ENCODE peak calls at places on chromosomes 4 and X, in nine cellular contexts. One of them, this sample, is unnamed.

GRCh38 chr4:118282692-118283091 is 70.1 kb downstream of the PRSS12 start:
- DNase-seq in heart right ventricle: no peak
- DNase-seq in left lung: no peak
- DNase-seq in stomach: no peak
- DNase-seq in suprapubic skin: no peak
- DNase-seq in CD8-positive, alpha-beta T cell: no peak
- DNase-seq in neural progenitor cell: no peak
- DNase-seq in hepatocyte: no peak
- DNase-seq in tibial artery: no peak
- DNase-seq in this sample: no peak

GRCh38 chr4:38671594-38671943 is 7.6 kb downstream of the KLF3 start:
- DNase-seq in suprapubic skin: no peak
- DNase-seq in neural progenitor cell: no peak
- DNase-seq in tibial artery: no peak
- DNase-seq in heart right ventricle: no peak
- DNase-seq in CD8-positive, alpha-beta T cell: no peak
- DNase-seq in hepatocyte: no peak
- DNase-seq in stomach: no peak
- DNase-seq in left lung: no peak
- DNase-seq in this sample: no peak

GRCh38 chr4:57158221-57158620 is 48.0 kb upstream of the IGFBP7 start:
- DNase-seq in CD8-positive, alpha-beta T cell: no peak
- DNase-seq in heart right ventricle: no peak
- DNase-seq in tibial artery: no peak
- DNase-seq in hepatocyte: no peak
- DNase-seq in stomach: no peak
- DNase-seq in neural progenitor cell: no peak
- DNase-seq in left lung: no peak
- DNase-seq in suprapubic skin: no peak
- DNase-seq in this sample: no peak

GRCh38 chrX:152958047-152958446 is 35.9 kb downstream of the PNMA5 start:
- DNase-seq in CD8-positive, alpha-beta T cell: no peak
- DNase-seq in stomach: no peak
- DNase-seq in suprapubic skin: no peak
- DNase-seq in tibial artery: no peak
- DNase-seq in hepatocyte: no peak
- DNase-seq in neural progenitor cell: no peak
- DNase-seq in heart right ventricle: no peak
- DNase-seq in left lung: no peak
- DNase-seq in this sample: peak; percentile 2

GRCh38 chr4:14399919-14400706 is 602.2 kb upstream of the CPEB2 start:
- DNase-seq in left lung: no peak
- DNase-seq in tibial artery: no peak
- DNase-seq in suprapubic skin: no peak
- DNase-seq in stomach: no peak
- DNase-seq in heart right ventricle: no peak
- DNase-seq in hepatocyte: no peak
- DNase-seq in neural progenitor cell: no peak
- DNase-seq in CD8-positive, alpha-beta T cell: no peak
- DNase-seq in this sample: no peak

GRCh38 chr4:152342293-152342692 is 193.6 kb downstream of the FBXW7 start:
- DNase-seq in stomach: no peak
- DNase-seq in suprapubic skin: no peak
- DNase-seq in left lung: no peak
- DNase-seq in hepatocyte: no peak
- DNase-seq in tibial artery: no peak
- DNase-seq in CD8-positive, alpha-beta T cell: no peak
- DNase-seq in neural progenitor cell: no peak
- DNase-seq in heart right ventricle: no peak
- DNase-seq in this sample: no peak

GRCh38 chr4:77819409-77819835 is 254 bp upstream of the CNOT6L start:
- DNase-seq in suprapubic skin: no peak
- DNase-seq in neural progenitor cell: no peak
- DNase-seq in left lung: no peak
- DNase-seq in CD8-positive, alpha-beta T cell: no peak
- DNase-seq in tibial artery: peak; percentile 68
- DNase-seq in hepatocyte: peak; percentile 81
- DNase-seq in heart right ventricle: peak; percentile 80
- DNase-seq in stomach: no peak
- DNase-seq in this sample: no peak

GRCh38 chr4:2843909-2844584 is 403 bp downstream of the ADD1 start:
- DNase-seq in neural progenitor cell: peak; percentile 83
- DNase-seq in heart right ventricle: peak; percentile 63
- DNase-seq in CD8-positive, alpha-beta T cell: no peak
- DNase-seq in left lung: no peak
- DNase-seq in stomach: peak; percentile 55
- DNase-seq in hepatocyte: peak; percentile 8
- DNase-seq in tibial artery: peak; percentile 80
- DNase-seq in suprapubic skin: no peak
- DNase-seq in this sample: no peak

GRCh38 chr4:40458109-40458508 is 123.0 kb downstream of the CHRNA9 start:
- DNase-seq in left lung: no peak
- DNase-seq in hepatocyte: no peak
- DNase-seq in suprapubic skin: no peak
- DNase-seq in CD8-positive, alpha-beta T cell: no peak
- DNase-seq in heart right ventricle: no peak
- DNase-seq in neural progenitor cell: no peak
- DNase-seq in stomach: no peak
- DNase-seq in tibial artery: no peak
- DNase-seq in this sample: no peak

GRCh38 chr4:112038861-112039260 is 106.4 kb upstream of the FAM241A start:
- DNase-seq in neural progenitor cell: no peak
- DNase-seq in hepatocyte: no peak
- DNase-seq in heart right ventricle: no peak
- DNase-seq in tibial artery: no peak
- DNase-seq in suprapubic skin: no peak
- DNase-seq in left lung: no peak
- DNase-seq in stomach: no peak
- DNase-seq in CD8-positive, alpha-beta T cell: no peak
- DNase-seq in this sample: no peak

GRCh38 chr4:82744284-82744963 is 54.2 kb downstream of the SCD5 start:
- DNase-seq in neural progenitor cell: no peak
- DNase-seq in left lung: peak; percentile 61
- DNase-seq in heart right ventricle: no peak
- DNase-seq in hepatocyte: peak; percentile 49
- DNase-seq in suprapubic skin: no peak
- DNase-seq in stomach: peak; percentile 82
- DNase-seq in CD8-positive, alpha-beta T cell: no peak
- DNase-seq in tibial artery: no peak
- DNase-seq in this sample: no peak

GRCh38 chr4:140012688-140013087 is 141.3 kb downstream of the MAML3 start:
- DNase-seq in CD8-positive, alpha-beta T cell: peak; percentile 59
- DNase-seq in stomach: peak; percentile 80
- DNase-seq in hepatocyte: peak; percentile 80
- DNase-seq in left lung: peak; percentile 55
- DNase-seq in suprapubic skin: no peak
- DNase-seq in neural progenitor cell: peak; percentile 68
- DNase-seq in tibial artery: no peak
- DNase-seq in heart right ventricle: peak; percentile 19
- DNase-seq in this sample: peak; percentile 64

GRCh38 chr4:76990288-76991080 is 40.9 kb downstream of the SEPTIN11 start:
- DNase-seq in hepatocyte: no peak
- DNase-seq in stomach: no peak
- DNase-seq in neural progenitor cell: no peak
- DNase-seq in CD8-positive, alpha-beta T cell: no peak
- DNase-seq in heart right ventricle: no peak
- DNase-seq in suprapubic skin: no peak
- DNase-seq in tibial artery: no peak
- DNase-seq in left lung: no peak
- DNase-seq in this sample: peak; percentile 56

GRCh38 chr4:123997116-123997515 is 600.5 kb downstream of the SPRY1 start:
- DNase-seq in tibial artery: no peak
- DNase-seq in stomach: no peak
- DNase-seq in left lung: no peak
- DNase-seq in suprapubic skin: no peak
- DNase-seq in heart right ventricle: no peak
- DNase-seq in hepatocyte: no peak
- DNase-seq in neural progenitor cell: peak; percentile 82
- DNase-seq in CD8-positive, alpha-beta T cell: no peak
- DNase-seq in this sample: no peak

GRCh38 chr4:153722036-153722435 is 37.8 kb downstream of the RNF175 start:
- DNase-seq in CD8-positive, alpha-beta T cell: no peak
- DNase-seq in neural progenitor cell: no peak
- DNase-seq in heart right ventricle: no peak
- DNase-seq in suprapubic skin: no peak
- DNase-seq in tibial artery: no peak
- DNase-seq in stomach: no peak
- DNase-seq in left lung: no peak
- DNase-seq in hepatocyte: no peak
- DNase-seq in this sample: no peak

GRCh38 chrX:29662101-29662500 is 553.3 kb upstream of the MAGEB2 start:
- DNase-seq in left lung: no peak
- DNase-seq in neural progenitor cell: no peak
- DNase-seq in CD8-positive, alpha-beta T cell: no peak
- DNase-seq in hepatocyte: peak; percentile 8
- DNase-seq in suprapubic skin: no peak
- DNase-seq in tibial artery: no peak
- DNase-seq in heart right ventricle: no peak
- DNase-seq in stomach: no peak
- DNase-seq in this sample: peak; percentile 51

GRCh38 chr4:107743532-107743931 is 23.5 kb upstream of the PAPSS1 start:
- DNase-seq in suprapubic skin: no peak
- DNase-seq in CD8-positive, alpha-beta T cell: no peak
- DNase-seq in stomach: no peak
- DNase-seq in heart right ventricle: no peak
- DNase-seq in tibial artery: no peak
- DNase-seq in left lung: no peak
- DNase-seq in hepatocyte: no peak
- DNase-seq in neural progenitor cell: no peak
- DNase-seq in this sample: no peak

GRCh38 chr4:118983293-118983692 is 94.6 kb downstream of the SYNPO2 start:
- DNase-seq in heart right ventricle: no peak
- DNase-seq in left lung: no peak
- DNase-seq in tibial artery: no peak
- DNase-seq in suprapubic skin: no peak
- DNase-seq in CD8-positive, alpha-beta T cell: no peak
- DNase-seq in hepatocyte: no peak
- DNase-seq in neural progenitor cell: no peak
- DNase-seq in stomach: no peak
- DNase-seq in this sample: no peak

GRCh38 chr4:70734971-70735370 is 13.2 kb downstream of the RUFY3 start:
- DNase-seq in CD8-positive, alpha-beta T cell: no peak
- DNase-seq in suprapubic skin: no peak
- DNase-seq in tibial artery: no peak
- DNase-seq in heart right ventricle: no peak
- DNase-seq in neural progenitor cell: no peak
- DNase-seq in left lung: no peak
- DNase-seq in hepatocyte: no peak
- DNase-seq in stomach: no peak
- DNase-seq in this sample: no peak

GRCh38 chr4:2256156-2256731 is 5.7 kb downstream of the MXD4 start:
- DNase-seq in heart right ventricle: peak; percentile 70
- DNase-seq in hepatocyte: no peak
- DNase-seq in suprapubic skin: peak; percentile 70
- DNase-seq in stomach: peak; percentile 67
- DNase-seq in neural progenitor cell: no peak
- DNase-seq in tibial artery: peak; percentile 85
- DNase-seq in left lung: no peak
- DNase-seq in CD8-positive, alpha-beta T cell: peak; percentile 9
- DNase-seq in this sample: peak; percentile 26

GRCh38 chrX:18873189-18873791 is 110.6 kb downstream of the PHKA2 start:
- DNase-seq in CD8-positive, alpha-beta T cell: no peak
- DNase-seq in tibial artery: peak; percentile 78
- DNase-seq in hepatocyte: no peak
- DNase-seq in suprapubic skin: no peak
- DNase-seq in neural progenitor cell: no peak
- DNase-seq in stomach: no peak
- DNase-seq in left lung: no peak
- DNase-seq in heart right ventricle: peak; percentile 40
- DNase-seq in this sample: peak; percentile 63

DNA sequence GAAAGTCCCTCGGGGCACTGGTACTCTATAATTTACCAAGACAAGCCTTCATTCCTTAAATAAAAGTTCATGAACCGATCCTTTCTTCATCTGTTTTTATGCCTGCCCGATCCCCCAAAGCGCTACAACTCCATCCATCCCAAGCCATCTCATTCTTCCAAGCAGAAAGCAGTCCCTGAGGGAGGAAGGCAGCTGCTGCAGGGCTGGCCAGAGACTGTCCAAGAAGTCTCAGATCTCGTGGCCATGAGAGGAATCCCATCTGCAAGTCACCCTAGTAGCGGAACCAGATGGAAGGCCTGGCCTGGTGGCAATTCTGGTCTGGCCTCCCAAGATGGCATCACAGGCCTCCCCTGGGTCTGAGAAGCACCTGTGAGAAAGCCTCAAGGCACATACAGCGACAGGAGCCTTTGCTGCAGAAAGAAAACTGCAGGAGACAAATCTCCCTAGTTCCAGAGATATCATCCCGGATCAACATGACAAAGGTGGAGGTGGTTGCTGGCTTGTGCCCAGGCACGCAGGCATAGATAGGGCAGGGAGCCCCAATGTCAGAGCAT is 93.7 kb downstream of the BCOR start:
- DNase-seq in neural progenitor cell: no peak
- DNase-seq in suprapubic skin: no peak
- DNase-seq in stomach: no peak
- DNase-seq in heart right ventricle: no peak
- DNase-seq in hepatocyte: no peak
- DNase-seq in left lung: no peak
- DNase-seq in CD8-positive, alpha-beta T cell: no peak
- DNase-seq in tibial artery: no peak
- DNase-seq in this sample: no peak
- H3K27ac ChIP-seq in neural progenitor cell: no peak overlapping the region
- H3K27ac ChIP-seq in suprapubic skin: no peak overlapping the region
- H3K27ac ChIP-seq in stomach: no peak overlapping the region
- H3K27ac ChIP-seq in heart right ventricle: no peak overlapping the region
- H3K27ac ChIP-seq in hepatocyte: no peak overlapping the region
- H3K27ac ChIP-seq in left lung: no peak overlapping the region
- H3K27ac ChIP-seq in CD8-positive, alpha-beta T cell: no peak overlapping the region
- H3K27ac ChIP-seq in tibial artery: no peak overlapping the region
- H3K27ac ChIP-seq in this sample: no peak overlapping the region

GRCh38 chrX:50165727-50166126 is 35.1 kb downstream of the AKAP4 start:
- DNase-seq in neural progenitor cell: no peak
- DNase-seq in suprapubic skin: no peak
- DNase-seq in CD8-positive, alpha-beta T cell: no peak
- DNase-seq in heart right ventricle: no peak
- DNase-seq in tibial artery: no peak
- DNase-seq in left lung: no peak
- DNase-seq in hepatocyte: no peak
- DNase-seq in stomach: no peak
- DNase-seq in this sample: no peak
- H3K27me3 ChIP-seq in neural progenitor cell: no peaks in the 10 kb centered on the region
- H3K27me3 ChIP-seq in suprapubic skin: no peaks in the 10 kb centered on the region
- H3K27me3 ChIP-seq in CD8-positive, alpha-beta T cell: no peaks in the 10 kb centered on the region
- H3K27me3 ChIP-seq in heart right ventricle: no peaks in the 10 kb centered on the region
- H3K27me3 ChIP-seq in tibial artery: no peaks in the 10 kb centered on the region
- H3K27me3 ChIP-seq in left lung: no peaks in the 10 kb centered on the region
- H3K27me3 ChIP-seq in hepatocyte: no peaks in the 10 kb centered on the region
- H3K27me3 ChIP-seq in stomach: no peaks in the 10 kb centered on the region
- H3K27me3 ChIP-seq in this sample: no peaks in the 10 kb centered on the region

GRCh38 chr4:87622303-87622702 is 14.0 kb downstream of the DSPP start:
- DNase-seq in stomach: no peak
- DNase-seq in neural progenitor cell: peak; percentile 37
- DNase-seq in CD8-positive, alpha-beta T cell: no peak
- DNase-seq in tibial artery: no peak
- DNase-seq in left lung: no peak
- DNase-seq in suprapubic skin: no peak
- DNase-seq in heart right ventricle: no peak
- DNase-seq in hepatocyte: no peak
- DNase-seq in this sample: no peak
- H3K27ac ChIP-seq in stomach: no peak overlapping the region
- H3K27ac ChIP-seq in neural progenitor cell: no peak overlapping the region
- H3K27ac ChIP-seq in CD8-positive, alpha-beta T cell: no peak overlapping the region
- H3K27ac ChIP-seq in tibial artery: peak overlapping the region; percentile 83
- H3K27ac ChIP-seq in left lung: no peak overlapping the region
- H3K27ac ChIP-seq in suprapubic skin: no peak overlapping the region
- H3K27ac ChIP-seq in heart right ventricle: peak overlapping the region; percentile 90
- H3K27ac ChIP-seq in hepatocyte: no peak overlapping the region
- H3K27ac ChIP-seq in this sample: no peak overlapping the region

GRCh38 chrX:54492340-54492739 is 3.7 kb downstream of the FGD1 start:
- DNase-seq in CD8-positive, alpha-beta T cell: no peak
- DNase-seq in hepatocyte: no peak
- DNase-seq in heart right ventricle: peak; percentile 18
- DNase-seq in suprapubic skin: no peak
- DNase-seq in neural progenitor cell: no peak
- DNase-seq in stomach: no peak
- DNase-seq in left lung: no peak
- DNase-seq in tibial artery: peak; percentile 81
- DNase-seq in this sample: peak; percentile 12
- H3K27me3 ChIP-seq in CD8-positive, alpha-beta T cell: no peaks in the 10 kb centered on the region
- H3K27me3 ChIP-seq in hepatocyte: no peaks in the 10 kb centered on the region
- H3K27me3 ChIP-seq in heart right ventricle: no peaks in the 10 kb centered on the region
- H3K27me3 ChIP-seq in suprapubic skin: no peaks in the 10 kb centered on the region
- H3K27me3 ChIP-seq in neural progenitor cell: no peaks in the 10 kb centered on the region
- H3K27me3 ChIP-seq in stomach: peaks cover 10% of the 10 kb centered on the region
- H3K27me3 ChIP-seq in left lung: no peaks in the 10 kb centered on the region
- H3K27me3 ChIP-seq in tibial artery: no peaks in the 10 kb centered on the region
- H3K27me3 ChIP-seq in this sample: no peaks in the 10 kb centered on the region

This sample was measured in SJSA1.